ENCODE peak calls at places on chromosomes 11 and 22, in ten cellular contexts. P is NCI-H748 treated with DMSO at 0.1 percent for 48 hours; R is activated CD4-positive, alpha-beta T cell treated with anti-CD3 and anti-CD28 coated beads, Interleukin-2, amount 50 U/mL, for 1 hour; G is glomerular endothelial cell; A is stomach; Z is GM12865; K is effector CD4-positive, alpha-beta T cell; X is stimulated activated CD4-positive, alpha-beta T cell treated with anti-CD3 and anti-CD28 coated beads, Interleukin-12 subunit alpha, Interleukin-12 subunit beta, amount 100 ng/mL, for 4 hours; L is SK-N-SH; N is stimulated activated CD8-positive, alpha-beta memory T cell treated with anti-CD3 and anti-CD28 coated beads, Interleukin-15, amount 100 ng/mL, for 1 hour. U is an unnamed sample.

GRCh38 chr22:24435861-24436351 is 8.5 kb downstream of the ADORA2A start:
- DNase-seq in P (no peak), R (no peak), G (no peak), A (no peak), Z (no peak), K (no peak), X (no peak), L (peak; percentile 13), N (no peak), U (no peak)

GRCh38 chr22:34808618-34809017 is 257.3 kb upstream of the ISX start:
- DNase-seq in P (no peak), R (no peak), G (no peak), A (no peak), Z (no peak), K (no peak), X (no peak), L (no peak), N (no peak), U (no peak)

GRCh38 chr11:122649133-122649532 is 6.4 kb upstream of the UBASH3B start:
- DNase-seq in P (no peak), R (no peak), G (no peak), A (no peak), Z (no peak), K (no peak), X (no peak), L (no peak), N (no peak), U (no peak)

GRCh38 chr22:22009661-22010060 is 27.1 kb upstream of the TOP3B start:
- DNase-seq in P (no peak), R (no peak), G (no peak), A (no peak), Z (no peak), K (no peak), X (no peak), L (no peak), N (no peak), U (no peak)

GRCh38 chr11:35418847-35419712 is at the start of gene SLC1A2:
- DNase-seq in P (no peak), R (no peak), G (no peak), A (no peak), Z (no peak), K (no peak), X (no peak), L (peak; percentile 78), N (no peak), U (peak; percentile 36)

GRCh38 chr11:57511741-57512430 is 3.6 kb downstream of the SLC43A1 start:
- DNase-seq in P (no peak), R (no peak), G (no peak), A (no peak), Z (no peak), K (no peak), X (no peak), L (no peak), N (no peak), U (no peak)

GRCh38 chr11:47980907-47981621 is 705 bp downstream of the PTPRJ start:
- DNase-seq in P (no peak), R (peak; percentile 25), G (no peak), A (peak; percentile 65), Z (peak; percentile 41), K (no peak), X (peak; percentile 23), L (peak; percentile 93), N (no peak), U (peak; percentile 75)

GRCh38 chr11:78080818-78081495 is 1.3 kb upstream of the NDUFC2 start:
- DNase-seq in P (no peak), R (no peak), G (peak; percentile 7), A (no peak), Z (no peak), K (no peak), X (no peak), L (no peak), N (no peak), U (no peak)

GRCh38 chr11:66563832-66564231 is 4.6 kb downstream of the CTSF start:
- DNase-seq in P (no peak), R (no peak), G (no peak), A (no peak), Z (no peak), K (no peak), X (no peak), L (no peak), N (no peak), U (no peak)

GRCh38 chr22:36737776-36738175 is 34.2 kb upstream of the CACNG2 start:
- DNase-seq in P (no peak), R (no peak), G (no peak), A (peak; percentile 21), Z (no peak), K (no peak), X (no peak), L (no peak), N (no peak), U (no peak)

GRCh38 chr11:68352591-68352990 is 40.2 kb downstream of the LRP5 start:
- DNase-seq in P (no peak), R (no peak), G (no peak), A (no peak), Z (no peak), K (no peak), X (no peak), L (peak; percentile 29), N (no peak), U (no peak)

GRCh38 chr11:125005491-125005890 is 51.5 kb downstream of the CCDC15 start:
- DNase-seq in P (no peak), R (no peak), G (no peak), A (no peak), Z (no peak), K (no peak), X (no peak), L (no peak), N (no peak), U (no peak)

GRCh38 chr11:62446091-62446490 is 27.3 kb downstream of the SCGB1A1 start:
- DNase-seq in P (no peak), R (no peak), G (no peak), A (no peak), Z (no peak), K (no peak), X (no peak), L (no peak), N (no peak), U (no peak)

GRCh38 chr11:130762342-130763037 is 153.8 kb downstream of the SNX19 start:
- DNase-seq in P (peak; percentile 17), R (no peak), G (no peak), A (peak; percentile 90), Z (no peak), K (no peak), X (no peak), L (no peak), N (no peak), U (no peak)

GRCh38 chr11:31509017-31509411 is 408 bp downstream of the IMMP1L start:
- DNase-seq in P (no peak), R (no peak), G (peak; percentile 14), A (no peak), Z (peak; percentile 14), K (no peak), X (no peak), L (no peak), N (no peak), U (peak; percentile 15)

GRCh38 chr11:33645686-33646085 is 54.9 kb downstream of the C11orf91 start:
- DNase-seq in P (no peak), R (no peak), G (no peak), A (no peak), Z (no peak), K (no peak), X (no peak), L (no peak), N (no peak), U (no peak)

GRCh38 chr11:45079943-45080719 is 66.3 kb upstream of the PRDM11 start:
- DNase-seq in P (no peak), R (peak; percentile 43), G (no peak), A (peak; percentile 35), Z (peak; percentile 63), K (peak; percentile 33), X (peak; percentile 34), L (no peak), N (peak; percentile 23), U (no peak)

GRCh38 chr11:12091957-12092558 is 18.3 kb upstream of the MICAL2 start:
- DNase-seq in P (peak; percentile 7), R (no peak), G (no peak), A (no peak), Z (no peak), K (no peak), X (no peak), L (no peak), N (no peak), U (no peak)

GRCh38 chr22:38104084-38104483 is 6.4 kb downstream of the BAIAP2L2 start:
- DNase-seq in P (no peak), R (no peak), G (no peak), A (no peak), Z (no peak), K (no peak), X (no peak), L (no peak), N (no peak), U (peak; percentile 39)

GRCh38 chr11:134288486-134288885 is 12.3 kb downstream of the GLB1L3 start:
- DNase-seq in P (no peak), R (no peak), G (no peak), A (no peak), Z (no peak), K (no peak), X (no peak), L (no peak), N (no peak), U (no peak)

GRCh38 chr11:134598368-134598767 is 186.3 kb upstream of the B3GAT1 start:
- DNase-seq in P (no peak), R (no peak), G (no peak), A (no peak), Z (no peak), K (no peak), X (no peak), L (no peak), N (no peak), U (no peak)

GRCh38 chr11:76314741-76315090 is 66.2 kb downstream of the THAP12 start:
- DNase-seq in P (no peak), R (no peak), G (no peak), A (no peak), Z (no peak), K (no peak), X (no peak), L (no peak), N (no peak), U (no peak)

GRCh38 chr22:20885557-20886323 is 26.9 kb downstream of the SNAP29 start:
- DNase-seq in P (peak; percentile 19), R (peak; percentile 26), G (peak; percentile 29), A (peak; percentile 83), Z (peak; percentile 55), K (no peak), X (peak; percentile 32), L (peak; percentile 84), N (peak; percentile 22), U (peak; percentile 75)

GRCh38 chr11:41316726-41317125 is 142.7 kb downstream of the LRRC4C start:
- DNase-seq in P (no peak), R (no peak), G (no peak), A (no peak), Z (no peak), K (no peak), X (no peak), L (no peak), N (no peak), U (no peak)

GRCh38 chr22:48784701-48785503 is 1042.8 kb downstream of the BRD1 start:
- DNase-seq in P (no peak), R (no peak), G (no peak), A (no peak), Z (no peak), K (no peak), X (no peak), L (no peak), N (no peak), U (no peak)

GRCh38 chr11:121104223-121104831 is 3.3 kb downstream of the TECTA start:
- DNase-seq in P (no peak), R (no peak), G (no peak), A (no peak), Z (peak; percentile 17), K (no peak), X (no peak), L (no peak), N (no peak), U (no peak)

GRCh38 chr11:69447786-69448185 is 33.7 kb upstream of the LINC01488 start:
- DNase-seq in P (no peak), R (no peak), G (no peak), A (peak; percentile 53), Z (no peak), K (no peak), X (no peak), L (no peak), N (no peak), U (no peak)

GRCh38 chr22:45897736-45898135 is 79.2 kb downstream of the WNT7B start:
- DNase-seq in P (no peak), R (no peak), G (no peak), A (no peak), Z (no peak), K (no peak), X (no peak), L (no peak), N (no peak), U (no peak)